ENCODE peak calls at places on chromosome 6, in seven cellular contexts. N is anterior cingulate cortex; U is Calu3; C is stimulated activated naive CD8-positive, alpha-beta T cell treated with anti-CD3 and anti-CD28 coated beads, Interleukin-15, Interleukin-2, amounts not matched to agents 100 U/mL and 50 U/mL, for 24 hours; Q is CD8-positive, alpha-beta memory T cell; D is head of caudate nucleus; V is NCI-H1417 treated with DMSO at 0.1 percent for 48 hours. R is an unnamed sample.

GRCh38 chr6:33694401-33694931 is 17.0 kb downstream of the UQCC2 start:
- DNase-seq in N (no peak), Q (peak; percentile 62), C (peak; percentile 71), U (no peak), D (peak; percentile 53), V (no peak), R (peak; percentile 79)

GRCh38 chr6:150377211-150377781 is 8.5 kb downstream of the IYD start:
- DNase-seq in U (peak; percentile 31), N (no peak), V (no peak), C (no peak), D (peak; percentile 7), Q (no peak), R (peak; percentile 82)

GRCh38 chr6:47438481-47439347 is 38.9 kb upstream of the CD2AP start:
- DNase-seq in U (no peak), C (no peak), N (no peak), Q (no peak), V (no peak), D (no peak), R (no peak)

GRCh38 chr6:155717369-155717768 is 261.7 kb upstream of the NOX3 start:
- DNase-seq in N (no peak), D (no peak), C (no peak), Q (no peak), V (no peak), U (no peak), R (no peak)

GRCh38 chr6:160767019-160767646 is 65.1 kb downstream of the PLG start:
- DNase-seq in U (peak; percentile 83), Q (no peak), N (peak; percentile 13), V (peak; percentile 46), C (peak; percentile 66), D (peak; percentile 75), R (peak; percentile 38)

GRCh38 chr6:138814179-138814834 is 18.4 kb downstream of the ECT2L start:
- DNase-seq in C (no peak), N (no peak), D (no peak), U (no peak), Q (no peak), V (peak; percentile 97), R (no peak)

GRCh38 chr6:143743256-143744166 is 65.7 kb downstream of the PHACTR2 start:
- DNase-seq in Q (no peak), V (peak; percentile 74), U (no peak), N (no peak), D (no peak), C (no peak), R (no peak)

GRCh38 chr6:144413418-144413817 is 128.3 kb downstream of the UTRN start:
- DNase-seq in D (no peak), V (no peak), N (no peak), Q (no peak), U (no peak), C (no peak), R (peak; percentile 31)

GRCh38 chr6:168536665-168537249 is 95.8 kb downstream of the SMOC2 start:
- DNase-seq in C (no peak), V (no peak), N (no peak), D (no peak), U (no peak), Q (no peak), R (no peak)

GRCh38 chr6:41427642-41428401 is 92.4 kb downstream of the NCR2 start:
- DNase-seq in Q (no peak), N (no peak), V (no peak), D (peak; percentile 54), C (peak; percentile 31), U (peak; percentile 94), R (no peak)

GRCh38 chr6:5514353-5514752 is 253.0 kb downstream of the FARS2 start:
- DNase-seq in V (no peak), N (no peak), D (no peak), C (no peak), U (no peak), Q (no peak), R (no peak)

GRCh38 chr6:109372070-109372585 is 10.1 kb downstream of the CD164 start:
- DNase-seq in C (no peak), U (no peak), Q (no peak), D (no peak), V (no peak), N (no peak), R (no peak)

GRCh38 chr6:13190391-13190790 is 137.9 kb downstream of the TBC1D7 start:
- DNase-seq in C (no peak), U (no peak), D (no peak), Q (no peak), N (no peak), V (no peak), R (no peak)

GRCh38 chr6:159106627-159107241 is 61.9 kb upstream of the TAGAP start:
- DNase-seq in Q (peak; percentile 82), V (no peak), U (peak; percentile 80), C (peak; percentile 94), N (no peak), D (peak; percentile 81), R (no peak)

GRCh38 chr6:127435717-127436220 is 23.4 kb downstream of the KIAA0408 start:
- DNase-seq in V (no peak), Q (no peak), N (no peak), C (no peak), U (no peak), D (no peak), R (no peak)

GRCh38 chr6:14676084-14676483 is 558.5 kb downstream of the CD83 start:
- DNase-seq in U (no peak), C (no peak), Q (no peak), V (no peak), N (no peak), D (no peak), R (peak; percentile 39)

GRCh38 chr6:131787955-131788712 is 19.7 kb upstream of the ENPP1 start:
- DNase-seq in N (no peak), Q (no peak), V (peak; percentile 35), C (no peak), D (no peak), U (no peak), R (no peak)

GRCh38 chr6:52245425-52245824 is 1.1 kb upstream of the IL17F start:
- DNase-seq in N (no peak), V (no peak), Q (no peak), U (no peak), D (no peak), C (no peak), R (no peak)

GRCh38 chr6:45532626-45533258 is 155.0 kb upstream of the SUPT3H start:
- DNase-seq in Q (no peak), N (no peak), U (no peak), V (no peak), C (no peak), D (no peak), R (no peak)

GRCh38 chr6:129936329-129937165 is 75.4 kb upstream of the TMEM244 start:
- DNase-seq in V (no peak), N (no peak), C (peak; percentile 48), D (peak; percentile 62), U (peak; percentile 55), Q (peak; percentile 14), R (peak; percentile 45)

GRCh38 chr6:18395177-18395850 is 8.2 kb downstream of the RNF144B start:
- DNase-seq in C (no peak), U (no peak), Q (no peak), D (no peak), V (no peak), N (no peak), R (no peak)

GRCh38 chr6:169236988-169237387 is 16.7 kb downstream of the THBS2 start:
- DNase-seq in D (no peak), N (no peak), U (no peak), C (no peak), Q (no peak), V (no peak), R (no peak)

GRCh38 chr6:64000873-64001497 is 365.4 kb downstream of the PHF3 start:
- DNase-seq in U (no peak), D (no peak), Q (no peak), C (no peak), N (no peak), V (no peak), R (no peak)

GRCh38 chr6:166269301-166270039 is 38.7 kb downstream of the PRR18 start:
- DNase-seq in C (no peak), N (no peak), U (no peak), V (no peak), D (no peak), Q (no peak), R (no peak)

GRCh38 chr6:44045672-44046015 is 81.6 kb downstream of the MRPL14 start:
- DNase-seq in Q (no peak), V (no peak), U (no peak), N (no peak), D (peak; percentile 83), C (no peak), R (no peak)

GRCh38 chr6:114638346-114638745 is 295.5 kb upstream of the HS3ST5 start:
- DNase-seq in C (no peak), N (no peak), Q (no peak), D (no peak), V (no peak), U (no peak), R (no peak)

GRCh38 chr6:20708367-20709124 is 174.3 kb downstream of the CDKAL1 start:
- DNase-seq in N (no peak), U (no peak), D (no peak), V (no peak), C (peak; percentile 48), Q (peak; percentile 2), R (no peak)

GRCh38 chr6:28537065-28537464 is 11.4 kb downstream of the GPX5 start:
- DNase-seq in U (no peak), C (no peak), Q (no peak), D (peak; percentile 5), N (no peak), V (no peak), R (no peak)

GRCh38 chr6:106398621-106399020 is 38.1 kb downstream of the CRYBG1 start:
- DNase-seq in U (no peak), Q (no peak), V (no peak), D (no peak), C (no peak), N (no peak), R (no peak)

GRCh38 chr6:97292671-97293070 is 9.7 kb upstream of the MMS22L start:
- DNase-seq in Q (no peak), C (no peak), N (no peak), D (no peak), V (no peak), U (no peak), R (no peak)